ENCODE peak calls at places on chromosome 1, in seven cellular contexts. C, L, F, U, B, E and I are unnamed samples.

GRCh38 chr1:240720891-240721450 is 109.0 kb upstream of the GREM2 start:
- DNase-seq in C (no peak), L (no peak), F (no peak), U (no peak), B (no peak), E (no peak), I (no peak)

GRCh38 chr1:242605521-242605920 is 81.0 kb upstream of the PLD5 start:
- DNase-seq in C (no peak), L (no peak), F (peak), U (no peak), B (no peak), E (no peak), I (no peak)

GRCh38 chr1:3530086-3530930 is 75.8 kb downstream of the ARHGEF16 start:
- DNase-seq in C (no peak), L (no peak), F (no peak), U (no peak), B (no peak), E (no peak), I (no peak)

GRCh38 chr1:46030876-46031660 is 101.4 kb downstream of the PIK3R3 start:
- DNase-seq in C (no peak), L (no peak), F (no peak), U (no peak), B (no peak), E (no peak), I (peak)

GRCh38 chr1:35192056-35192852 is 691 bp downstream of the SFPQ start:
- DNase-seq in C (peak), L (peak), F (peak), U (peak), B (peak), E (peak), I (no peak)

GRCh38 chr1:42766723-42767509 is at the start of the genes C1orf50 and P3H1:
- DNase-seq in C (peak), L (peak), F (peak), U (peak), B (peak), E (peak), I (peak)

GRCh38 chr1:157047064-157047410 is 1.5 kb upstream of the ARHGEF11 start:
- DNase-seq in C (no peak), L (no peak), F (no peak), U (no peak), B (no peak), E (no peak), I (no peak)

GRCh38 chr1:111801071-111801850 is 45.6 kb downstream of the DDX20 start:
- DNase-seq in C (no peak), L (no peak), F (no peak), U (no peak), B (no peak), E (no peak), I (no peak)

GRCh38 chr1:231369282-231369681 is 31.2 kb downstream of the SPRTN start:
- DNase-seq in C (no peak), L (no peak), F (no peak), U (no peak), B (no peak), E (no peak), I (no peak)

GRCh38 chr1:204904228-204904810 is 33.7 kb downstream of the NFASC start:
- DNase-seq in C (no peak), L (no peak), F (no peak), U (no peak), B (no peak), E (no peak), I (no peak)

GRCh38 chr1:91026777-91027176 is 4.9 kb upstream of the ZNF644 start:
- DNase-seq in C (no peak), L (peak), F (no peak), U (no peak), B (no peak), E (no peak), I (no peak)

GRCh38 chr1:24695202-24695974 is 49.9 kb upstream of the CLIC4 start:
- DNase-seq in C (no peak), L (no peak), F (no peak), U (no peak), B (no peak), E (no peak), I (no peak)

GRCh38 chr1:208445710-208446702 is 201.8 kb upstream of the PLXNA2 start:
- DNase-seq in C (no peak), L (no peak), F (no peak), U (no peak), B (no peak), E (no peak), I (no peak)

GRCh38 chr1:115977481-115978258 is 1.4 kb downstream of the SLC22A15 start:
- DNase-seq in C (no peak), L (no peak), F (no peak), U (no peak), B (no peak), E (no peak), I (no peak)

GRCh38 chr1:89041055-89041707 is 18.5 kb upstream of the GBP3 start:
- DNase-seq in C (no peak), L (peak), F (peak), U (no peak), B (no peak), E (peak), I (no peak)

GRCh38 chr1:213605732-213606131 is 382.0 kb upstream of the PROX1 start:
- DNase-seq in C (no peak), L (no peak), F (no peak), U (no peak), B (no peak), E (no peak), I (no peak)

GRCh38 chr1:15345711-15346355 is 63.9 kb upstream of the EFHD2 start:
- DNase-seq in C (peak), L (no peak), F (no peak), U (peak), B (no peak), E (peak), I (no peak)

GRCh38 chr1:161740871-161741270 is 8.7 kb upstream of the DUSP12 start:
- DNase-seq in C (no peak), L (no peak), F (no peak), U (no peak), B (no peak), E (no peak), I (no peak)

GRCh38 chr1:20723537-20724363 is 5.9 kb upstream of the KIF17 start:
- DNase-seq in C (peak), L (no peak), F (no peak), U (peak), B (no peak), E (no peak), I (peak)

GRCh38 chr1:165570078-165570477 is 26.3 kb downstream of the LRRC52 start:
- DNase-seq in C (no peak), L (no peak), F (no peak), U (no peak), B (no peak), E (no peak), I (no peak)

GRCh38 chr1:116763116-116763786 is 9.0 kb downstream of the CD2 start:
- DNase-seq in C (no peak), L (no peak), F (peak), U (no peak), B (no peak), E (peak), I (no peak)

GRCh38 chr1:34320081-34320480 is 143.4 kb downstream of the C1orf94 start:
- DNase-seq in C (no peak), L (no peak), F (peak), U (no peak), B (no peak), E (no peak), I (no peak)

GRCh38 chr1:152537496-152537895 is 23.2 kb downstream of the CRCT1 start:
- DNase-seq in C (no peak), L (no peak), F (no peak), U (no peak), B (no peak), E (no peak), I (no peak)

GRCh38 chr1:216153130-216153529 is 270.1 kb downstream of the USH2A start:
- DNase-seq in C (no peak), L (no peak), F (no peak), U (no peak), B (no peak), E (no peak), I (no peak)

DNA sequence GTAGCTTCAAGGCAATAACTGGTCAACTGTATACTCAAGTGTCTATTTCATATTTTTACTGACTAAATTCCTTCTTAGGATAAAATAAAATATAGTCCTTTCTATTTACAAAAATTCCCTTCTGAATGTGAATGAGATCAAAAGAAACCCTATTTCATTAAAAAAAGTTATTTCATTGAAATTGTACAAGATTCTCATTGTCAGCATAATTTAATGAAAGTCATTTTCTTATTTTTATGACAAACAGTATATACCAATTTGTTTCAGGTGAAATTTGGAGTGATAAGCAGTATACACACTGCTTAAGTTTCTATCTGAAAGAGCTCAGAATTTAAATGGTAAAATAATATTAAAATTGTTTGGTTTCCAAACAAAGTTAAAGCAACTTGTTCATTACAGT is 269.2 kb downstream of the USH2A start:
- DNase-seq in C (no peak), L (no peak), F (no peak), U (no peak), B (no peak), E (no peak), I (no peak)
- TF ChIP-seq CTCF in C (no peak), L (no peak), F (no peak), U (no peak), B (no peak), E (no peak), I (no peak)

DNA sequence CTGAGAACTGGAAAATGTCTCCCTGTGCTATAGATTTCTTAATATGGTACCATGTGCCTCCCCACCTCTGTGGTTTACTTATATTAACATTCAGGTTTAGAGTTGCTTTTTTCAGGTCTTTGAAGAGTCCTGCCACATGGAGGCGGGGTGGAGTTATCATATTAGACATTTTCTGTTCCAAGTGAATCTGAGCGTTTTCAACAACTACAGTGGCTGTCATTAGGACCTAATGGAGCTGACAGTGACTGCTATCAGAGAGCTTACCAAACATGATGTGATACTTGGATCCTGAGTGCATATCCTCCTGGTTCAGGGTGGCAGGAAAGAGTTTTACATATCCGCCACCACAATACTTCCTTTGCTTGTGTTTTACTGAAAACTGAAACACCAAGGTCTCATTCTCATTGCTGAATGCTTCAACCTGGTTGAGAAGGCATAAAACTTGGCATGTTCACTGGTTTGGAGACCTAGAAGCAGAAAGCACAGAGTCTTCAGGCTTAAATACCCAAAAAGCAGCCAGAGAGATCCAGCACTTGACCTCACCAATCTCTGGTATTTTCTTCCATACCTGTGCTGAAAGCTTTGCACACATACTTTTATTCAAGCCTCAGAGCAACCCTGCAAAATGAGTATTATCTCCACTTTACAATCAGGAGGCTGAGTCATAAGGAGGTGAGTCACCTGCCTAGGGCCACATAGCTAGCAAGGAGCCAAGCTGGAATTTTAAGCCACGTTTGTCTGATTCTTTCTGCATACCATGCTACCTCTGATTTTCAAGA is 47.4 kb upstream of the OSBPL9 start:
- DNase-seq in C (no peak), L (peak), F (peak), U (no peak), B (no peak), E (peak), I (no peak)
- TF ChIP-seq CTCF in C (no peak), L (no peak), F (no peak), U (no peak), B (no peak), E (no peak), I (peak)

DNA sequence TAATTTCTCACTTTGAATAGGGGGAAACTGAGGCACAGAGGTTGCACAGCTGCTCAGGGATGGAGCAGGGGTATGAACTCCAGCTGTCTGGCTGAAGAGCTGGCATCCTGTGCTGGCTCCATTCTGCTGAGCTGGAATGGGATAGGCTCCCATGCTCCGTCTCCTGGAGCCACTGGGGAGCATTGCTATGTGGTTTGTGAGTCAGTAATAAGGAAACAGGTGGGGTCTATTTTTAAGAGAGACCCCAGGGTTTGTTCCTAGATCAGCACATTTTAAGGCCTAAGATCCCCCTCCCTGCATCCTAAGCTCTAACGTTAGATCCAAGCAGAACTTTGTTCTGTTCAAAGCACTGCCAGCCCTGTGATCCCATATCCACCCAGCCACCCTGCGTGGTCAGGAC is 72.2 kb downstream of the LACTBL1 start:
- DNase-seq in C (no peak), L (no peak), F (no peak), U (no peak), B (no peak), E (no peak), I (no peak)
- TF ChIP-seq CTCF in C (no peak), L (no peak), F (no peak), U (no peak), B (no peak), E (no peak), I (no peak)

GRCh38 chr1:155911156-155912055 is at the start of gene RIT1:
- DNase-seq in C (peak), L (peak), F (peak), U (peak), B (peak), E (peak), I (peak)

GRCh38 chr1:155912056-155912536 is 947 bp upstream of the RIT1 start:
- DNase-seq in C (no peak), L (no peak), F (no peak), U (no peak), B (no peak), E (no peak), I (no peak)

GRCh38 chr1:155909894-155910293 is 1.3 kb downstream of the RIT1 start:
- DNase-seq in C (no peak), L (peak), F (peak), U (no peak), B (no peak), E (no peak), I (no peak)

GRCh38 chr1:155913969-155914757 is 3.0 kb upstream of the RIT1 start:
- DNase-seq in C (no peak), L (peak), F (peak), U (no peak), B (no peak), E (no peak), I (no peak)

DNA sequence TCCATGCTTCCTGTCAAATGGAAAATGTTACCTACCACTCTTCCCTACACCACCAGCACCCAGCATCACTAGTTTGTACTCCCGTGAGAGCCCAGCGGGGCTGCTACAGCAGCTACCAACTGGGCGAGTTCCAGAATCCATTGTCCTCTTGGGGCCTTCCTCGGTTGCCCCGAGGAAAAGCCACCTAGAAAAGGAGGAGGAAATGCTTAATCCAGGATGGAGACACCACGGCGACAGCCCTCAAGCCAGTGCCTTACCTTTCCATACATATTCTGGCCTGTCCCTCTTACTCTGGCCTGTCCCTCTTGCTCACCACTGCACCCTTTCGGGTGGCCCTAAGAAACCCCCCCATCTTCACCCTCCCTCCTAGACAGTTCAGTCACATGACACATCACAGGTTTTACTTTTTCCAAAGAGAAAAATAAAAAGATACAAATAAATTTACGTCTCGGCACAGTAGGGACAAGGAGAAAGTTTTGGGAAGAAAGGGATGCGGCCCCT is 478 bp downstream of the RIT1 start:
- DNase-seq in C (peak), L (peak), F (peak), U (no peak), B (no peak), E (peak), I (no peak)
- TF ChIP-seq CTCF in C (no peak), L (no peak), F (peak), U (no peak), B (no peak), E (no peak), I (peak)

GRCh38 chr1:212135166-212135565 is 99.6 kb downstream of the DTL start:
- DNase-seq in C (no peak), L (no peak), F (no peak), U (no peak), B (no peak), E (no peak), I (no peak)

GRCh38 chr1:212139526-212140137 is 104.1 kb downstream of the DTL start:
- DNase-seq in C (no peak), L (no peak), F (no peak), U (no peak), B (no peak), E (no peak), I (no peak)

GRCh38 chr1:212137854-212138253 is 102.3 kb downstream of the DTL start:
- DNase-seq in C (no peak), L (no peak), F (no peak), U (no peak), B (no peak), E (no peak), I (no peak)

GRCh38 chr1:212141404-212141803 is 105.9 kb downstream of the DTL start:
- DNase-seq in C (no peak), L (no peak), F (no peak), U (no peak), B (no peak), E (no peak), I (no peak)

DNA sequence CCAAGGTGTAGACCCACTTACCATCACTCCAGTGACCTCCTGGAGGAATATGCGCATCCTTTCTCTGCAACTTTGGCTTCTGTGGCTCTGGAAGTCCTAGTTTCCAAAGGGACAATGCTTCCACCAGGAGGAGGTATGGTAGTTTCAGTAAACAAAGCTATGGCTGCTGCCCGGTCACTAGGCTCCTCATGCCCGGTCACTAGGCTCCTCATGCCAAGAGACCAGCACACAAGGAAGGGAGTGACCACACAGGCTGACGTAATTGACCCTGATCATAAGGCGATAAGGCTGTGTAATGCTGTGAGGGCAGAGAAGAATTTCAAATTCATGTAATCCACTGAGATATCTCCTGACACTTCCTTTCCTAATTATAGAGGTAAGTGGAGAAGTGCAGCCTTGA is 102.9 kb downstream of the DTL start:
- DNase-seq in C (no peak), L (no peak), F (no peak), U (no peak), B (no peak), E (no peak), I (no peak)
- TF ChIP-seq CTCF in C (no peak), L (no peak), F (no peak), U (no peak), B (no peak), E (no peak), I (no peak)

DNA sequence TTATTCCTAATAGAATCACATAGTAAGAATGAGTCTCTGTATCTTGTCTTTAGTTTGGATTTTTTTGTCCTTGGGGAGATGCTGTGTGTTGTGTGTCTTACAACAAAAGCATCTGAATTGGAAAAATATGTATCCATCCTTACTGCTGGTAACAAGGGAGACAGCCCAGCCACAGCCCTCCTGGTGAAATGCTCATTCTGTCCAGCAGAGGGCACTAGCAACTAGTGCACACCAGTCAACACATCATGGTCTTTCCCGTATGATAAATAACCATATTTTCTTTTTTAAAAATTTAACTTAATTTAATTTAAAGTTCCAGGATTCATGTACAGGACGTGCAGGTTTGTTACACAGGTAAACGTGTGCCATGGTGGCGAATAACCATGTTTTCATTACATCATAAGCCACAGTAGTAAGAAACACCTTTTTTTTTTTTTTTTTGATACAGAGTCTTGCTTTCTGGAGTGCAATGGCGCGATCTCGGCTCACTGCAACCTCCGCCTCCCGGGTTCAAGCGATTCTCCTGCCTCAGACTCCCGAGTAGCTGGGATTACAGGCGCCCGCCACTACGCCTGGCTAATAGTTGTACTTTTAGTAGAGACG is 245.1 kb downstream of the PTBP2 start:
- DNase-seq in C (peak), L (peak), F (peak), U (peak), B (peak), E (peak), I (no peak)
- TF ChIP-seq CTCF in C (peak), L (peak), F (peak), U (peak), B (peak), E (peak), I (peak)

GRCh38 chr1:225610539-225610938 is 42.4 kb downstream of the ENAH start:
- DNase-seq in C (no peak), L (no peak), F (no peak), U (no peak), B (no peak), E (no peak), I (no peak)

GRCh38 chr1:225608014-225608796 is 44.7 kb downstream of the ENAH start:
- DNase-seq in C (no peak), L (no peak), F (no peak), U (no peak), B (no peak), E (no peak), I (no peak)

GRCh38 chr1:225612265-225612664 is 40.7 kb downstream of the ENAH start:
- DNase-seq in C (no peak), L (no peak), F (no peak), U (no peak), B (no peak), E (no peak), I (no peak)

GRCh38 chr1:225613006-225613405 is 39.9 kb downstream of the ENAH start:
- DNase-seq in C (no peak), L (no peak), F (no peak), U (no peak), B (no peak), E (no peak), I (no peak)

GRCh38 chr1:225611537-225612223 is 41.2 kb downstream of the ENAH start:
- DNase-seq in C (no peak), L (no peak), F (no peak), U (no peak), B (no peak), E (no peak), I (no peak)
- TF ChIP-seq CTCF in C (no peak), L (no peak), F (no peak), U (no peak), B (no peak), E (no peak), I (no peak)